ENCODE peak calls at places on chromosomes 5 and 9, in six cellular contexts. V, O, W, S, H and G are unnamed samples.

GRCh38 chr5:119285070-119285916 is 70.5 kb upstream of the TNFAIP8 start:
- DNase-seq in H (no peak), S (no peak), O (no peak), W (no peak), V (no peak), G (no peak)

GRCh38 chr5:96927008-96927407 is 8.9 kb upstream of the LNPEP start:
- DNase-seq in W (no peak), V (no peak), S (no peak), O (no peak), H (no peak), G (no peak)

GRCh38 chr9:22512495-22512894 is 65.9 kb downstream of the DMRTA1 start:
- DNase-seq in O (no peak), W (no peak), V (no peak), S (no peak), H (no peak), G (no peak)

GRCh38 chr5:147578228-147579024 is 68.6 kb upstream of the DPYSL3 start:
- DNase-seq in W (no peak), O (peak; percentile 41), V (peak; percentile 41), H (no peak), S (peak; percentile 30), G (peak; percentile 48)

GRCh38 chr5:115098041-115098702 is 71.5 kb downstream of the TRIM36 start:
- DNase-seq in V (peak; percentile 42), S (peak; percentile 30), W (peak; percentile 7), O (peak; percentile 32), H (no peak), G (peak; percentile 63)

GRCh38 chr9:104968025-104968982 is 40.3 kb upstream of the ABCA1 start:
- DNase-seq in O (peak; percentile 74), V (peak; percentile 54), H (peak; percentile 92), S (peak; percentile 82), W (no peak), G (peak; percentile 92)

GRCh38 chr5:139443766-139444473 is 4.6 kb upstream of the DNAJC18 start:
- DNase-seq in S (no peak), W (no peak), H (no peak), O (no peak), V (no peak), G (peak; percentile 16)

GRCh38 chr5:37575541-37576489 is 196.7 kb downstream of the WDR70 start:
- DNase-seq in O (peak; percentile 3), S (no peak), W (no peak), V (no peak), H (no peak), G (no peak)

GRCh38 chr5:39099831-39100230 is 25.6 kb upstream of the RICTOR start:
- DNase-seq in O (no peak), H (no peak), S (no peak), W (no peak), V (no peak), G (no peak)

GRCh38 chr5:101942321-101942882 is 353.7 kb downstream of the SLCO4C1 start:
- DNase-seq in S (peak; percentile 33), O (peak; percentile 27), V (peak; percentile 27), H (peak; percentile 59), W (no peak), G (peak; percentile 27)

GRCh38 chr5:39092581-39093350 is 18.6 kb upstream of the RICTOR start:
- DNase-seq in V (peak; percentile 41), H (no peak), S (no peak), W (no peak), O (no peak), G (no peak)

GRCh38 chr5:75566710-75567309 is 44.4 kb upstream of the ANKDD1B start:
- DNase-seq in S (no peak), O (peak; percentile 36), W (peak; percentile 92), H (no peak), V (peak; percentile 80), G (no peak)

GRCh38 chr5:74104469-74104868 is 478.5 kb downstream of the ARHGEF28 start:
- DNase-seq in S (no peak), O (peak; percentile 16), H (no peak), W (no peak), V (no peak), G (no peak)

GRCh38 chr9:70539007-70539406 is 124.5 kb upstream of the KLF9 start:
- DNase-seq in W (no peak), V (no peak), S (no peak), H (no peak), O (no peak), G (no peak)

GRCh38 chr5:150143725-150144058 is 12.0 kb downstream of the PDGFRB start:
- DNase-seq in S (no peak), V (no peak), O (no peak), W (no peak), H (no peak), G (no peak)

GRCh38 chr9:137441289-137441934 is at the start of gene ENTPD8:
- DNase-seq in O (peak; percentile 87), V (no peak), H (peak; percentile 93), W (no peak), S (peak; percentile 88), G (peak; percentile 89)

GRCh38 chr5:111635151-111635945 is 121.6 kb downstream of the NREP start:
- DNase-seq in W (no peak), H (no peak), O (no peak), S (no peak), V (no peak), G (no peak)

GRCh38 chr9:1946506-1946905 is 68.6 kb upstream of the SMARCA2 start:
- DNase-seq in W (no peak), V (no peak), H (no peak), S (no peak), O (no peak), G (no peak)

GRCh38 chr5:137192293-137192743 is 306.8 kb downstream of the SPOCK1 start:
- DNase-seq in S (no peak), H (no peak), W (no peak), O (no peak), V (no peak), G (no peak)

GRCh38 chr5:132057498-132058255 is 2.8 kb upstream of the IL3 start:
- DNase-seq in H (peak; percentile 30), S (no peak), V (no peak), W (no peak), O (no peak), G (peak; percentile 2)

DNA sequence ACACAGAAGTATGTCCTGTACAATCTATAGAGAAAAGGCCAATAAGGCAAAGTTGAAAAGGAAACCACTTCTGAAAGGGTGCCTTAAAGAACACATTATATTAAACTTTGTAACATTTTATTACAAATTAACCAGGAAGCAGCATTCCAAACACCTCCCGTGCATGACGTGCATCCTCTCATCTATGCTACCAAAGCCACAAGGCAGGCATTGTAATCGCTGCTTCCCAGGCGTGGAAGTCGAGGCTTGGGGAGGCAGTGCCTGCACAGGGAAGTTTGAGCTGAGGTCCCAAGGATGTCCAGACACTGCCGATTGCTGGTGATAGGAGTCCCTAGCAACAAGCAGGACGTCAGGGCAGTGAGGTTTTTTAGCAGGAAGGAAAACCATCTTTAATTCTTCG is 44.3 kb upstream of the BARHL1 start:
- DNase-seq in W (no peak), H (no peak), S (no peak), O (no peak), V (no peak), G (no peak)
- TF ChIP-seq JUND in W (no peak), H (no peak), S (no peak), O (no peak), V (no peak), G (no peak)

DNA sequence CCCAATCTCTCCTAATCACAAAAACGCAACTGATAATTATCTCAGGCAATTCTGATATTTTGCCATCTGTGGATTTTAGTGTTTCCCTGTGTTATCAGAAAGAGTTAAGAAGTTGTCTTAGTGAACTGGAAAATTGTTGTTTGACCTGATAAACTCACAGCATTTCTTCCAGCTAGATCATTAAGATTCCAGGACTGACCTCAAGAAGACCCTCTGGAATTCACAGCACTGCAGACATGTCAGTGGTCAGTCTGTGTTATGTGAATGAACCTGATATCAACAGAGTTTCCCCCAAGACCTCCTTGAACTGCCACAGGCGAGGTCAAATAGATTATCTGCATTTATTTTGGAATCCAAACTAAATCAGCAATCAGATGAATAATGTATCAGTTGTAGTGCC is 174.7 kb downstream of the FBXL7 start:
- DNase-seq in O (no peak), S (no peak), H (no peak), V (no peak), W (no peak), G (no peak)
- TF ChIP-seq JUND in O (no peak), S (no peak), H (no peak), V (no peak), W (no peak), G (no peak)

GRCh38 chr5:59380350-59380951 is 513.1 kb downstream of the PDE4D start:
- DNase-seq in V (peak; percentile 37), W (peak; percentile 76), O (peak; percentile 50), H (no peak), S (no peak), G (peak; percentile 28)
- TF ChIP-seq JUND in V (no peak), W (no peak), O (no peak), H (no peak), S (no peak), G (no peak)

GRCh38 chr9:98192503-98193335 is at the start of gene CORO2A:
- DNase-seq in W (no peak), V (peak; percentile 33), H (peak; percentile 88), S (peak; percentile 68), O (peak; percentile 67), G (peak; percentile 98)
- TF ChIP-seq JUND in W (no peak), V (no peak), H (no peak), S (no peak), O (no peak), G (no peak)

GRCh38 chr9:94870465-94870792 is 143.9 kb downstream of the AOPEP start:
- DNase-seq in S (no peak), O (no peak), W (no peak), H (peak; percentile 13), V (no peak), G (no peak)

GRCh38 chr9:94868462-94868861 is 142.0 kb downstream of the AOPEP start:
- DNase-seq in S (no peak), W (no peak), H (peak; percentile 14), O (no peak), V (no peak), G (no peak)

GRCh38 chr9:94872921-94873511 is 146.5 kb downstream of the AOPEP start:
- DNase-seq in W (no peak), S (no peak), V (no peak), O (no peak), H (no peak), G (peak; percentile 22)

GRCh38 chr9:94869415-94869838 is 142.9 kb downstream of the AOPEP start:
- DNase-seq in O (no peak), H (peak; percentile 1), W (no peak), V (no peak), S (no peak), G (peak; percentile 35)

DNA sequence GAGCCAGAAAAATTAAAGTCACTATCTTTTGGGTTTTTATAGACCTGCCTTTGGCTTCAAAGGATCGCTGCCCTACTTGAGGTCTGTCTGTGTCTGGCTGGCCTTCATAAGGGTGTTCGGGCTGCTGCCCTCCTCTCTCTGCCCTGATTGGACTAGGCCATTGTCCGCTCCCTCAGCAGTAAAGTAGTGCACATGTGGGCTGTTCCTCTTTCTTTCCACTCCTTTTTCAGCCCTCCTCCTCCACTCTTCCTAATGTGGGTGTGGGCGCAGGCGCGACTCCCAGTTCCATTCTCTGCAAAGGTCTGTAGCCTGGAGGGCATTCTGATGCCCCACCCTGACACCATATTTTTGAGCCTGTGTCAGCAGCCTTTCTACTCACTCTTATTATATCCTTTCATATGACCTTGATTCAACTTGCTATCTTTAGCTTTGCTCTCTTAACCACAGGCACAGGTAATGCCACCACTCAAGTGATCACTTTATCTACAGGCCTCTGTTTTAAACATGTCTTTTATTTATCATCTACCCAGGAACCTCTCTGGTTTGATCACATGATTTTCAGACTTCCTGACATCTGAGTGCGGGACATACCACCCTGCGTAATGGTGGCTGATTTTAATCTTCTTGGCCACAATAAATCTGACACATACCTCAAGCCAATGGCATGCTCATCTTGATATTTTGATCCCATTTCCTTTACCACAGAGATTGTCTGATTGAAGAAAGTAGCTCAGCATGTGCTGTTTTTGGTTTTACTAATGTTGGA is 144.5 kb downstream of the AOPEP start:
- DNase-seq in V (no peak), O (no peak), W (no peak), H (peak; percentile 26), S (no peak), G (no peak)
- TF ChIP-seq JUND in V (no peak), O (no peak), W (no peak), H (no peak), S (peak; percentile 60), G (peak; percentile 89)